ENCODE peak calls at places on chromosomes 11 and 22, in ten cellular contexts. U, Y, C, J, E, O, L, Z, N and X are unnamed samples.
A peak's percentile ranks its signal among the peaks of the same experiment; 100 is the strongest.

GRCh38 chr11:112100457-112100856 is 13.8 kb downstream of the SDHD start:
- DNase-seq in U (no peak), Y (no peak), C (no peak), J (no peak), E (peak; percentile 19), O (no peak), L (no peak), Z (no peak), N (no peak), X (no peak)

GRCh38 chr11:7696424-7696823 is 9.9 kb downstream of the OVCH2 start:
- DNase-seq in U (no peak), Y (no peak), C (no peak), J (no peak), E (no peak), O (no peak), L (no peak), Z (no peak), N (no peak), X (no peak)

GRCh38 chr11:6635082-6635932 is 16.1 kb upstream of the TPP1 start:
- DNase-seq in U (no peak), Y (no peak), C (no peak), J (peak; percentile 29), E (peak; percentile 46), O (no peak), L (no peak), Z (no peak), N (no peak), X (no peak)

GRCh38 chr11:105911454-105911853 is 110.6 kb downstream of the MSANTD4 start:
- DNase-seq in U (no peak), Y (no peak), C (no peak), J (no peak), E (no peak), O (no peak), L (no peak), Z (no peak), N (no peak), X (no peak)

GRCh38 chr22:34301569-34301968 is 381.3 kb upstream of the LARGE1 start:
- DNase-seq in U (no peak), Y (no peak), C (no peak), J (no peak), E (no peak), O (no peak), L (no peak), Z (no peak), N (no peak), X (no peak)

GRCh38 chr22:40022536-40023225 is 27.9 kb downstream of the FAM83F start:
- DNase-seq in U (no peak), Y (no peak), C (peak; percentile 65), J (no peak), E (no peak), O (no peak), L (no peak), Z (no peak), N (no peak), X (no peak)

GRCh38 chr11:41660585-41660984 is 201.1 kb upstream of the LRRC4C start:
- DNase-seq in U (no peak), Y (no peak), C (no peak), J (no peak), E (no peak), O (no peak), L (no peak), Z (no peak), N (no peak), X (no peak)

GRCh38 chr11:128346808-128347207 is 240.6 kb downstream of the ETS1 start:
- DNase-seq in U (no peak), Y (no peak), C (no peak), J (no peak), E (peak; percentile 78), O (no peak), L (no peak), Z (no peak), N (no peak), X (no peak)

GRCh38 chr22:43244803-43245527 is 58.0 kb upstream of the TTLL12 start:
- DNase-seq in U (no peak), Y (no peak), C (no peak), J (no peak), E (no peak), O (no peak), L (no peak), Z (no peak), N (no peak), X (no peak)

GRCh38 chr11:3902441-3902840 is 47.0 kb downstream of the STIM1 start:
- DNase-seq in U (no peak), Y (no peak), C (peak; percentile 40), J (no peak), E (no peak), O (no peak), L (no peak), Z (no peak), N (no peak), X (no peak)

GRCh38 chr11:9302448-9302847 is 11.9 kb downstream of the TMEM41B start:
- DNase-seq in U (no peak), Y (no peak), C (no peak), J (no peak), E (no peak), O (no peak), L (no peak), Z (no peak), N (no peak), X (no peak)

GRCh38 chr11:114076974-114077373 is 17.5 kb downstream of the ZBTB16 start:
- DNase-seq in U (no peak), Y (no peak), C (no peak), J (peak; percentile 38), E (no peak), O (no peak), L (no peak), Z (no peak), N (no peak), X (no peak)
- H3K4me3 ChIP-seq in U (peak overlapping the region; percentile 62), Y (no peak overlapping the region), C (no peak overlapping the region), J (no peak overlapping the region), E (no peak overlapping the region), O (no peak overlapping the region), L (no peak overlapping the region), Z (no peak overlapping the region), N (peak overlapping the region; percentile 10), X (peak overlapping the region; percentile 0)

GRCh38 chr11:113481672-113482071 is 6.5 kb upstream of the DRD2 start:
- DNase-seq in U (no peak), Y (no peak), C (no peak), J (no peak), E (no peak), O (no peak), L (no peak), Z (no peak), N (no peak), X (no peak)

GRCh38 chr11:113484223-113484622 is 9.0 kb upstream of the DRD2 start:
- DNase-seq in U (no peak), Y (no peak), C (no peak), J (no peak), E (no peak), O (no peak), L (no peak), Z (no peak), N (no peak), X (no peak)

GRCh38 chr11:113476553-113476952 is 1.4 kb upstream of the DRD2 start:
- DNase-seq in U (no peak), Y (no peak), C (no peak), J (no peak), E (no peak), O (no peak), L (no peak), Z (no peak), N (no peak), X (no peak)

GRCh38 chr11:113477321-113477720 is 2.1 kb upstream of the DRD2 start:
- DNase-seq in U (no peak), Y (no peak), C (no peak), J (no peak), E (no peak), O (no peak), L (no peak), Z (no peak), N (no peak), X (no peak)

DNA sequence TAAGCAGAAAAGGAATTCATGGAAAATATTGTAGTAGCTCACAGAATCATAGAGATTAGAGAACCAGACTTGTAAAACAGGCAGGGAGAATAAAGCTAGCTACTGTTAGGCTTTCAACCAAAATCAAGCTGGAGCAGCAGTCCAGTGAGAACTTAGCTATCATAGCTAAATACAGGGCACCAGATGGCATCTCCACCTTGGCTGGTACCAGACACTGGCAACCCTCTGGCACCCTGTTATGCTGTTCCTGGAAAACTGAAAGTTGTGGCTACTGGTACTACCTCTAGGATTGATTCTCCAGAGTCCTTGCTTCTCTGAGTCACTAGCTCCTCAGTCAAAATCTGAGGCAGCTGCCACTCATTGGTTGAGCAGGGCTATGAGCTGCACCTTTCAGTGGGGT is 6.0 kb upstream of the DRD2 start:
- DNase-seq in U (no peak), Y (no peak), C (no peak), J (no peak), E (no peak), O (no peak), L (no peak), Z (no peak), N (no peak), X (no peak)
- H3K4me3 ChIP-seq in U (no peak overlapping the region), Y (no peak overlapping the region), C (no peak overlapping the region), J (no peak overlapping the region), E (no peak overlapping the region), O (no peak overlapping the region), L (no peak overlapping the region), Z (no peak overlapping the region), N (no peak overlapping the region), X (no peak overlapping the region)

GRCh38 chr11:66958956-66959274 is 732 bp upstream of the PC start:
- DNase-seq in U (no peak), Y (no peak), C (no peak), J (no peak), E (no peak), O (no peak), L (no peak), Z (peak; percentile 1), N (no peak), X (no peak)
- H3K4me3 ChIP-seq in U (peak overlapping the region; percentile 76), Y (peak overlapping the region; percentile 9), C (peak overlapping the region; percentile 76), J (peak overlapping the region; percentile 56), E (peak overlapping the region; percentile 15), O (peak overlapping the region; percentile 40), L (peak overlapping the region; percentile 90), Z (peak overlapping the region; percentile 71), N (peak overlapping the region; percentile 74), X (peak overlapping the region; percentile 63)

GRCh38 chr22:25068701-25069100 is 116.2 kb downstream of the KIAA1671 start:
- DNase-seq in U (no peak), Y (no peak), C (no peak), J (no peak), E (no peak), O (no peak), L (peak; percentile 80), Z (no peak), N (no peak), X (peak; percentile 74)

GRCh38 chr22:25069426-25069757 is 116.9 kb downstream of the KIAA1671 start:
- DNase-seq in U (no peak), Y (no peak), C (no peak), J (no peak), E (no peak), O (no peak), L (peak; percentile 30), Z (no peak), N (no peak), X (peak; percentile 62)

GRCh38 chr22:25071720-25072119 is 119.2 kb downstream of the KIAA1671 start:
- DNase-seq in U (no peak), Y (no peak), C (no peak), J (no peak), E (no peak), O (no peak), L (no peak), Z (no peak), N (no peak), X (no peak)

GRCh38 chr22:25070870-25071465 is 118.5 kb downstream of the KIAA1671 start:
- DNase-seq in U (no peak), Y (no peak), C (no peak), J (no peak), E (no peak), O (no peak), L (no peak), Z (no peak), N (no peak), X (no peak)

GRCh38 chr22:25069758-25070461 is 117.4 kb downstream of the KIAA1671 start:
- DNase-seq in U (no peak), Y (no peak), C (no peak), J (no peak), E (no peak), O (no peak), L (no peak), Z (no peak), N (no peak), X (no peak)
- H3K4me3 ChIP-seq in U (peak overlapping the region; percentile 81), Y (no peak overlapping the region), C (peak overlapping the region; percentile 5), J (no peak overlapping the region), E (no peak overlapping the region), O (peak overlapping the region; percentile 62), L (no peak overlapping the region), Z (peak overlapping the region; percentile 43), N (peak overlapping the region; percentile 43), X (no peak overlapping the region)